ENCODE peak calls at places on chromosomes 12 and 14, in six cellular contexts. E is cardiac muscle cell, L is AG09309, F is HFFc6, G is stomach, T is HCT116. H is an unnamed sample.

GRCh38 chr14:38366374-38366773 is 110.5 kb upstream of the CLEC14A start:
- DNase-seq in E (no peak), L (no peak), F (no peak), G (no peak), T (no peak), H (no peak)

GRCh38 chr14:55071870-55072640 is 20.6 kb downstream of the MAPK1IP1L start:
- DNase-seq in E (no peak), L (peak), F (peak), G (no peak), T (no peak), H (no peak)

GRCh38 chr12:17020765-17021164 is 414.8 kb upstream of the LMO3 start:
- DNase-seq in E (no peak), L (no peak), F (no peak), G (no peak), T (no peak), H (no peak)

GRCh38 chr14:35068238-35069012 is 22.4 kb downstream of the FAM177A1 start:
- DNase-seq in E (no peak), L (no peak), F (no peak), G (no peak), T (no peak), H (no peak)

GRCh38 chr14:28577187-28577586 is 189.4 kb upstream of the FOXG1 start:
- DNase-seq in E (no peak), L (no peak), F (no peak), G (no peak), T (no peak), H (no peak)

GRCh38 chr12:116060765-116061164 is 216.7 kb downstream of the MED13L start:
- DNase-seq in E (no peak), L (no peak), F (no peak), G (no peak), T (no peak), H (no peak)

GRCh38 chr14:69346710-69347109 is 51.4 kb downstream of the ERH start:
- DNase-seq in E (peak), L (no peak), F (no peak), G (peak), T (no peak), H (peak)

GRCh38 chr14:96424104-96424989 is 32.4 kb downstream of the AK7 start:
- DNase-seq in E (peak), L (peak), F (peak), G (peak), T (peak), H (peak)

GRCh38 chr14:23078692-23079116 is 16.2 kb downstream of the ACIN1 start:
- DNase-seq in E (no peak), L (peak), F (peak), G (peak), T (no peak), H (no peak)

GRCh38 chr12:65668981-65669695 is 155.1 kb upstream of the HMGA2 start:
- DNase-seq in E (no peak), L (no peak), F (peak), G (no peak), T (no peak), H (no peak)

GRCh38 chr14:61196792-61197191 is 84.3 kb downstream of the TMEM30B start:
- DNase-seq in E (peak), L (no peak), F (no peak), G (no peak), T (no peak), H (no peak)

GRCh38 chr12:12408265-12408690 is 51.4 kb downstream of the BORCS5 start:
- DNase-seq in E (no peak), L (no peak), F (no peak), G (no peak), T (no peak), H (no peak)

GRCh38 chr14:75459099-75459741 is 31.4 kb downstream of the JDP2 start:
- DNase-seq in E (no peak), L (no peak), F (no peak), G (peak), T (no peak), H (no peak)

GRCh38 chr14:49959822-49960408 is 67.0 kb downstream of the ARF6 start:
- DNase-seq in E (no peak), L (no peak), F (no peak), G (no peak), T (no peak), H (no peak)

GRCh38 chr12:77104281-77104680 is 38.9 kb upstream of the E2F7 start:
- DNase-seq in E (no peak), L (no peak), F (no peak), G (no peak), T (no peak), H (no peak)

GRCh38 chr12:14367097-14367661 is 1.7 kb downstream of the ATF7IP start:
- DNase-seq in E (peak), L (no peak), F (peak), G (no peak), T (no peak), H (no peak)

GRCh38 chr14:78633747-78634146 is 463.6 kb downstream of the NRXN3 start:
- DNase-seq in E (no peak), L (no peak), F (no peak), G (no peak), T (no peak), H (peak)

GRCh38 chr12:31950492-31950891 is 8.7 kb upstream of the RESF1 start:
- DNase-seq in E (no peak), L (no peak), F (no peak), G (no peak), T (no peak), H (no peak)

GRCh38 chr12:124162151-124163110 is 132.5 kb upstream of the RFLNA start:
- DNase-seq in E (no peak), L (no peak), F (no peak), G (peak), T (peak), H (no peak)

GRCh38 chr12:12467701-12468218 is 94.9 kb downstream of the DUSP16 start:
- DNase-seq in E (no peak), L (no peak), F (no peak), G (no peak), T (no peak), H (no peak)

GRCh38 chr12:118841588-118841987 is 139.8 kb upstream of the SRRM4 start:
- DNase-seq in E (no peak), L (no peak), F (no peak), G (no peak), T (no peak), H (peak)

GRCh38 chr12:19527876-19528275 is 88.6 kb downstream of the AEBP2 start:
- DNase-seq in E (peak), L (no peak), F (no peak), G (no peak), T (no peak), H (no peak)

GRCh38 chr12:49389092-49389703 is 21.9 kb downstream of the SPATS2 start:
- DNase-seq in E (peak), L (no peak), F (no peak), G (peak), T (no peak), H (no peak)

GRCh38 chr12:88944403-88944802 is 364.1 kb upstream of the KITLG start:
- DNase-seq in E (no peak), L (no peak), F (peak), G (no peak), T (peak), H (no peak)

GRCh38 chr14:51458563-51458955 is 193.2 kb upstream of the FRMD6 start:
- DNase-seq in E (no peak), L (peak), F (peak), G (no peak), T (no peak), H (no peak)

GRCh38 chr12:46515829-46516228 is 143.3 kb upstream of the SLC38A2 start:
- DNase-seq in E (no peak), L (no peak), F (no peak), G (no peak), T (no peak), H (no peak)

GRCh38 chr12:112190626-112191025 is 65.3 kb downstream of the TRAFD1 start:
- DNase-seq in E (no peak), L (no peak), F (no peak), G (peak), T (no peak), H (no peak)

GRCh38 chr14:60958146-60958545 is 22.7 kb downstream of the TRMT5 start:
- DNase-seq in E (no peak), L (no peak), F (no peak), G (no peak), T (no peak), H (no peak)

GRCh38 chr12:33044447-33044846 is 147.9 kb upstream of the PKP2 start:
- DNase-seq in E (no peak), L (no peak), F (no peak), G (no peak), T (no peak), H (no peak)

GRCh38 chr14:105333020-105333490 is 18.5 kb downstream of the PACS2 start:
- DNase-seq in E (no peak), L (no peak), F (no peak), G (no peak), T (no peak), H (no peak)

GRCh38 chr12:52035926-52036325 is 15.3 kb upstream of the NR4A1 start:
- DNase-seq in E (no peak), L (no peak), F (no peak), G (no peak), T (no peak), H (no peak)

GRCh38 chr14:59190372-59190771 is 1.9 kb downstream of the DAAM1 start:
- DNase-seq in E (peak), L (no peak), F (peak), G (no peak), T (no peak), H (peak)

GRCh38 chr14:62894736-62895135 is 150.5 kb downstream of the KCNH5 start:
- DNase-seq in E (no peak), L (no peak), F (no peak), G (no peak), T (no peak), H (no peak)

GRCh38 chr14:102728509-102728908 is 48.7 kb upstream of the TRAF3 start:
- DNase-seq in E (no peak), L (no peak), F (no peak), G (no peak), T (no peak), H (no peak)

GRCh38 chr14:60862283-60862682 is 118.6 kb downstream of the TRMT5 start:
- DNase-seq in E (peak), L (no peak), F (no peak), G (peak), T (no peak), H (no peak)

GRCh38 chr12:79935624-79936040 is 735 bp upstream of the PPP1R12A start:
- DNase-seq in E (peak), L (no peak), F (peak), G (no peak), T (no peak), H (no peak)

GRCh38 chr12:71157601-71158233 is at the start of gene TSPAN8:
- DNase-seq in E (no peak), L (no peak), F (no peak), G (peak), T (no peak), H (no peak)

GRCh38 chr12:32072102-32072501 is 34.5 kb upstream of the BICD1 start:
- DNase-seq in E (no peak), L (no peak), F (no peak), G (no peak), T (no peak), H (no peak)

GRCh38 chr12:82124711-82125110 is 233.5 kb downstream of the CCDC59 start:
- DNase-seq in E (no peak), L (no peak), F (no peak), G (no peak), T (no peak), H (no peak)

GRCh38 chr12:6644257-6644596 is 3.0 kb downstream of the ACRBP start:
- DNase-seq in E (no peak), L (no peak), F (no peak), G (no peak), T (no peak), H (no peak)

GRCh38 chr12:6646276-6647082 is 753 bp downstream of the ACRBP start:
- DNase-seq in E (no peak), L (no peak), F (no peak), G (no peak), T (no peak), H (no peak)

GRCh38 chr12:6643569-6644256 is 3.5 kb downstream of the ACRBP start:
- DNase-seq in E (no peak), L (no peak), F (no peak), G (no peak), T (no peak), H (no peak)

GRCh38 chr12:6647083-6647604 is at the start of gene ACRBP:
- DNase-seq in E (peak), L (no peak), F (no peak), G (peak), T (no peak), H (peak)

DNA sequence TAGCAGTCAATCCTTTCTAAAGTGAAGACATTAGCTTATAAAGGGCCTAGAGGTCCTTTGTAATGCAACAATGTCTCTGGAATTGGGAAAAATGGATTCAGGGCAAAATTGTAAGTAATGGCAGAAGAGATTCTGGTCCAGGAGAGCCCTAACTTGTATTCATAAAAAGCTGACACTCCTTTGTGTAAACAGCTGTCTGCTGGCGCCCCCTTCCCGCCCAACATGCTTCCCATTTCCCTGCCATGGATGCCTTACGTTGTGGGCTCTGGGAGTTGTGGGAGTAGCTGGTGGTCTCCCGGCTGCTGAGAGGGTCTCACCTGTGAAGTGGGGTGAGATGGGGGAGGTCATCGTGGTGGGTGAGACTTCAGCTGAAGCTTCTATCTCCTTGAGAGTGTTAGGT is 2.3 kb downstream of the ACRBP start:
- DNase-seq in E (peak), L (no peak), F (no peak), G (no peak), T (no peak), H (no peak)
- TF ChIP-seq CTCF in E (peak), L (peak), F (no peak), G (no peak), T (peak), H (no peak)

DNA sequence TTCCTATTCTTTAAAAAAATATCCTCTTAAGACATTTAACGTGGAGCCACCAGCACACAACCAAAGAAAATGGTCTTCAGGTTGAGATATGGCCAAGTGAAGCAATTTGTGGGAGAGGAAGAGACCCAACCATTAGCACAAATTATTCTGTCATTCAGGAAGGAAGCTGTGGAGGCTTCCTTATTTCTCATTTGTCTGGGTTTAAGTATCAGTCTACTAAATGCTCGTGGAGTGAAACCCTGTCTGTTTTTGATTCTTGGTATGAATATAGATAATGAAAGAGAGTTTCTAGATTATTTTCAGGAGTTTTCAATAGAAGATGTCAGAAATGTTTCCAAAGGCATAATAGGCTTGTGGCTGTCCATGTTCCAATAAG is 125.1 kb downstream of the GPR65 start:
- DNase-seq in E (no peak), L (no peak), F (no peak), G (no peak), T (no peak), H (no peak)
- TF ChIP-seq CTCF in E (no peak), L (no peak), F (no peak), G (no peak), T (no peak), H (no peak)

DNA sequence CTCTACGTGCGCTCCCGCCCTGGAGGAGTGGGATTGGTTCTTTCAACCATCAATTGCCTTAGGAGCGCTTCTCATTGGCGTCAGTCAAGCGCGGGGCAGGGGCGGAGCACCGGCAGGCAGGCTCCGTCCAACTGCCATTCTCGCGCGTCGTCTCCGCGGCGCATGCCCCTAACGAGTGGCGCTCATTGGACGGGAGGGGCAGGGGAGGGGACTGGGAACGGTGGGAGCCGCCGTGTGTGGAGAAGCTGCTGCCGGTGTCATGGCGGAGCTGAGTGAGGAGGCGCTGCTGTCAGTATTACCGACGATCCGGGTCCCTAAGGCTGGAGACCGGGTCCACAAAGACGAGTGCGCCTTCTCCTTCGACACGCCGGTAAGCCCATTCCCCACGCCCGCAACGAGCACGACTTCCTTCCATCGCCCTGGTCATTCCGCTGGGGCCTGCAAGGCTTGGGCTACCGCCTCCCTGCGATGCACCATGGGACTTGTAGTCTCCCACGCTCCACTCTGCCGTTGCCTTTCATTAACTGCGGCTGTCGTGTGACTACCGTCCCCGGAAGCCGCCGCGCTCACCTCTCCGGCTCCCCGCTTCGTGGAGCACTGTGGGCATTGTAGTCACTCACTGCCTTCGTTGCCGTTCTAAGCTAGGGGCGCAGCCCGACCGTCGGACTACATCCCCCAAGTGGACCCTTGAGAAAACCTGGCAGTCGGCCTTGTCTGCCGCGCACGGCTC is at the start of gene USP5:
- DNase-seq in E (peak), L (peak), F (peak), G (peak), T (peak), H (peak)
- TF ChIP-seq CTCF in E (no peak), L (no peak), F (peak), G (no peak), T (no peak), H (no peak)

GRCh38 chr12:133080619-133081407 is at the start of gene ZNF140:
- DNase-seq in E (peak), L (peak), F (peak), G (peak), T (no peak), H (no peak)
- TF ChIP-seq CTCF in E (peak), L (peak), F (peak), G (peak), T (no peak), H (peak)

GRCh38 chr12:8603858-8604257 is 8.8 kb downstream of the AICDA start:
- DNase-seq in E (no peak), L (no peak), F (no peak), G (no peak), T (no peak), H (no peak)
- TF ChIP-seq CTCF in E (no peak), L (peak), F (peak), G (no peak), T (no peak), H (peak)

GRCh38 chr12:106897082-106897481 is 58.6 kb upstream of the TMEM263 start:
- DNase-seq in E (no peak), L (no peak), F (peak), G (no peak), T (peak), H (no peak)
- TF ChIP-seq CTCF in E (no peak), L (peak), F (peak), G (no peak), T (peak), H (no peak)

GRCh38 chr12:58584885-58585284 is 335.4 kb downstream of the LRIG3 start:
- DNase-seq in E (no peak), L (no peak), F (no peak), G (no peak), T (no peak), H (no peak)

GRCh38 chr12:58583541-58583940 is 336.8 kb downstream of the LRIG3 start:
- DNase-seq in E (no peak), L (peak), F (peak), G (no peak), T (no peak), H (no peak)

GRCh38 chr12:58588771-58589170 is 331.5 kb downstream of the LRIG3 start:
- DNase-seq in E (no peak), L (peak), F (peak), G (no peak), T (no peak), H (no peak)

GRCh38 chr12:58583956-58584355 is 336.3 kb downstream of the LRIG3 start:
- DNase-seq in E (no peak), L (no peak), F (no peak), G (no peak), T (no peak), H (no peak)

GRCh38 chr12:58586762-58587161 is 333.5 kb downstream of the LRIG3 start:
- DNase-seq in E (no peak), L (no peak), F (no peak), G (no peak), T (no peak), H (no peak)
- TF ChIP-seq CTCF in E (no peak), L (no peak), F (no peak), G (no peak), T (no peak), H (no peak)

GRCh38 chr12:4918950-4919660 is 9.4 kb downstream of the KCNA1 start:
- DNase-seq in E (no peak), L (no peak), F (no peak), G (no peak), T (no peak), H (no peak)
- TF ChIP-seq CTCF in E (no peak), L (no peak), F (no peak), G (no peak), T (no peak), H (no peak)

GRCh38 chr12:109914461-109914860 is 14.4 kb downstream of the TCHP start:
- DNase-seq in E (no peak), L (no peak), F (no peak), G (no peak), T (no peak), H (no peak)

GRCh38 chr12:109910254-109910968 is 10.3 kb downstream of the TCHP start:
- DNase-seq in E (no peak), L (no peak), F (no peak), G (no peak), T (no peak), H (no peak)

GRCh38 chr12:109915171-109916040 is 15.3 kb downstream of the TCHP start:
- DNase-seq in E (no peak), L (no peak), F (no peak), G (no peak), T (no peak), H (no peak)

GRCh38 chr12:109912790-109913189 is 12.7 kb downstream of the TCHP start:
- DNase-seq in E (no peak), L (no peak), F (no peak), G (no peak), T (no peak), H (no peak)

GRCh38 chr12:109910969-109911348 is 10.9 kb downstream of the TCHP start:
- DNase-seq in E (no peak), L (no peak), F (peak), G (no peak), T (peak), H (peak)
- TF ChIP-seq CTCF in E (peak), L (peak), F (peak), G (no peak), T (peak), H (peak)

H was measured in neural crest cell.